ENCODE peak calls at places on chromosome 21, in seven cellular contexts. C, U, O, W, R, X and M are unnamed samples. For H3K9me3, the result is how much of the 10 kb centered on the place peaks cover.

GRCh38 chr21:34498623-34499022 is 13.4 kb downstream of the KCNE1 start:
- DNase-seq in C (no peak), U (peak), O (no peak), W (no peak), R (no peak), X (no peak), M (no peak)

GRCh38 chr21:36783612-36784383 is 84.9 kb downstream of the SIM2 start:
- DNase-seq in C (no peak), U (no peak), O (no peak), W (no peak), R (peak), X (no peak), M (no peak)

GRCh38 chr21:34830386-34831140 is 161.8 kb downstream of the CLIC6 start:
- DNase-seq in C (no peak), U (no peak), O (no peak), W (no peak), R (no peak), X (no peak), M (no peak)

GRCh38 chr21:36917487-36918158 is 48.8 kb downstream of the HLCS start:
- DNase-seq in C (no peak), U (peak), O (no peak), W (no peak), R (peak), X (no peak), M (no peak)

GRCh38 chr21:33047231-33047630 is 21.5 kb downstream of the OLIG2 start:
- DNase-seq in C (no peak), U (no peak), O (no peak), W (no peak), R (no peak), X (no peak), M (no peak)

GRCh38 chr21:33063907-33064622 is 5.9 kb upstream of the OLIG1 start:
- DNase-seq in C (no peak), U (no peak), O (no peak), W (no peak), R (no peak), X (no peak), M (no peak)

GRCh38 chr21:31317688-31318087 is 26.4 kb downstream of the TIAM1 start:
- DNase-seq in C (no peak), U (no peak), O (no peak), W (no peak), R (no peak), X (no peak), M (no peak)

GRCh38 chr21:28333455-28334108 is 659.1 kb downstream of the LTN1 start:
- DNase-seq in C (no peak), U (no peak), O (no peak), W (no peak), R (no peak), X (no peak), M (no peak)

GRCh38 chr21:17114019-17114418 is 398.8 kb upstream of the CXADR start:
- DNase-seq in C (no peak), U (no peak), O (no peak), W (no peak), R (no peak), X (no peak), M (no peak)

GRCh38 chr21:35528109-35529042 is 479.3 kb upstream of the RUNX1 start:
- DNase-seq in C (peak), U (peak), O (peak), W (peak), R (no peak), X (peak), M (peak)

GRCh38 chr21:42175110-42175710 is 43.7 kb upstream of the ABCG1 start:
- DNase-seq in C (no peak), U (no peak), O (no peak), W (no peak), R (no peak), X (no peak), M (no peak)

GRCh38 chr21:14215971-14216621 is at the start of gene RBM11:
- DNase-seq in C (peak), U (peak), O (peak), W (peak), R (peak), X (peak), M (peak)

GRCh38 chr21:29481081-29481480 is 182.4 kb downstream of the BACH1 start:
- DNase-seq in C (no peak), U (no peak), O (no peak), W (no peak), R (no peak), X (no peak), M (no peak)

GRCh38 chr21:35208810-35209517 is 159.9 kb upstream of the RUNX1 start:
- DNase-seq in C (no peak), U (no peak), O (no peak), W (no peak), R (peak), X (no peak), M (no peak)

GRCh38 chr21:14263879-14264278 is 47.9 kb downstream of the RBM11 start:
- DNase-seq in C (no peak), U (no peak), O (no peak), W (no peak), R (no peak), X (no peak), M (no peak)

GRCh38 chr21:36661511-36662309 is 37.2 kb upstream of the SIM2 start:
- DNase-seq in C (peak), U (peak), O (no peak), W (no peak), R (peak), X (no peak), M (no peak)

GRCh38 chr21:35127851-35128250 is 78.7 kb upstream of the RUNX1 start:
- DNase-seq in C (no peak), U (no peak), O (no peak), W (no peak), R (no peak), X (no peak), M (no peak)

GRCh38 chr21:27519357-27519756 is 552.5 kb upstream of the ADAMTS5 start:
- DNase-seq in C (no peak), U (no peak), O (no peak), W (no peak), R (no peak), X (no peak), M (no peak)

GRCh38 chr21:35779690-35780570 is 280.4 kb downstream of the SETD4 start:
- DNase-seq in C (no peak), U (peak), O (no peak), W (no peak), R (no peak), X (no peak), M (no peak)

GRCh38 chr21:33266784-33267135 is 593 bp downstream of the IL10RB start:
- DNase-seq in C (peak), U (no peak), O (peak), W (no peak), R (no peak), X (peak), M (peak)

GRCh38 chr21:25283720-25284119 is 323.6 kb downstream of the MRPL39 start:
- DNase-seq in C (no peak), U (no peak), O (no peak), W (no peak), R (no peak), X (peak), M (no peak)

GRCh38 chr21:14677639-14678179 is 131.6 kb upstream of the SAMSN1 start:
- DNase-seq in C (no peak), U (no peak), O (no peak), W (no peak), R (no peak), X (no peak), M (no peak)

GRCh38 chr21:36709030-36709867 is 10.3 kb downstream of the SIM2 start:
- DNase-seq in C (no peak), U (no peak), O (no peak), W (no peak), R (no peak), X (no peak), M (no peak)

GRCh38 chr21:45602106-45602505 is 41.4 kb upstream of the PCBP3 start:
- DNase-seq in C (no peak), U (no peak), O (no peak), W (no peak), R (no peak), X (no peak), M (no peak)
- H3K9me3 ChIP-seq in C (under half), U (under half), O (under half), W (under half), R (under half), X (under half), M (under half)

GRCh38 chr21:26444646-26445045 is 128.4 kb downstream of the CYYR1 start:
- DNase-seq in C (no peak), U (no peak), O (no peak), W (no peak), R (no peak), X (no peak), M (no peak)

GRCh38 chr21:26445440-26445839 is 127.6 kb downstream of the CYYR1 start:
- DNase-seq in C (no peak), U (no peak), O (no peak), W (no peak), R (no peak), X (no peak), M (no peak)

GRCh38 chr21:26443291-26443690 is 129.8 kb downstream of the CYYR1 start:
- DNase-seq in C (no peak), U (no peak), O (no peak), W (no peak), R (no peak), X (no peak), M (no peak)

GRCh38 chr21:26441081-26441610 is 131.9 kb downstream of the CYYR1 start:
- DNase-seq in C (no peak), U (no peak), O (no peak), W (no peak), R (no peak), X (no peak), M (no peak)

DNA sequence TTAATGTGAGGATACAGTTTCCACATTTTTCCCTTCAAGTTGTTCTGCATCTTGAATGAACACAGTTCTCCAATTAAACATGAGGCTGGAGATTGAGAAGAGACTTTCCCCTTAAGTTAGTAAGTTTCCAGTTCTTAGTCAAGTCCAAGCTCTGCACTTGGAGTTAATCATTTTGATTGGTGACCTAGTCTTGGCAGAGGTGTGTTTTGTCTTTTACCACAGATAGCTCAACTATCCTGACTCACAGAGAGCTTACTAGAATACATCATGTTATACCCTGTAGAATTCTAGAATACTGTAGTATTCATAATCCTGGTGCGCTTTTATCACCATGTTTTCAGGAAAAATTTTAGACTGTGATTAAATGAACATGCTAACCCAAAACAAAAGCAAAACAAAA is 129.2 kb downstream of the CYYR1 start:
- DNase-seq in C (no peak), U (no peak), O (no peak), W (no peak), R (no peak), X (no peak), M (no peak)
- H3K9me3 ChIP-seq in C (under half), U (under half), O (under half), W (under half), R (under half), X (under half), M (under half)

GRCh38 chr21:22880573-22880972 is 1882.4 kb downstream of the NCAM2 start:
- DNase-seq in C (no peak), U (no peak), O (no peak), W (no peak), R (no peak), X (no peak), M (no peak)
- H3K9me3 ChIP-seq in C (under half), U (under half), O (under half), W (under half), R (under half), X (under half), M (under half)

GRCh38 chr21:43203523-43204080 is 34.8 kb downstream of the CRYAA start:
- DNase-seq in C (no peak), U (no peak), O (no peak), W (no peak), R (no peak), X (no peak), M (no peak)
- H3K9me3 ChIP-seq in C (under half), U (under half), O (under half), W (under half), R (under half), X (under half), M (under half)

DNA sequence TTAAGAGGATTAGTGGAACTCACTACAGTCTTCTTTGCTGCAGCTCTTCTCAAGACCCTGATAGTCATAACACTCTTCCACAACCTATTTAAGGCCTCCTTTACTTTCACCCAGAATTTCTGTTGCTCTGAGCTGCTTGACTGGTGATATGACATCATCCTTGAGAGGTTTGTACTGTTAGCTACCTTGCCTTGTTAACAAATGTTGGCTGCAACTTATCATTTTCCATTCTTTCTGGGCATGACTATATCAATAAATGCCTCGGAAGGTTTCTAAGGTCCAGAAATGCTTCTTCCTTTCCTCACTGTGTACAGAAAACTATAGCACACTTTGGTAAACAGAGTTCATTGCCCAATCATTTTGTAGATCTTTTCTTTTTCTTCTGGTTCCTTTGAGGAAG is 1292.2 kb upstream of the TMPRSS15 start:
- DNase-seq in C (no peak), U (no peak), O (no peak), W (no peak), R (no peak), X (no peak), M (no peak)
- H3K9me3 ChIP-seq in C (under half), U (under half), O (under half), W (under half), R (under half), X (under half), M (under half)

GRCh38 chr21:38219049-38219628 is 37.7 kb upstream of the KCNJ15 start:
- DNase-seq in C (peak), U (peak), O (peak), W (peak), R (peak), X (peak), M (peak)
- H3K9me3 ChIP-seq in C (under half), U (under half), O (under half), W (under half), R (under half), X (under half), M (under half)

DNA sequence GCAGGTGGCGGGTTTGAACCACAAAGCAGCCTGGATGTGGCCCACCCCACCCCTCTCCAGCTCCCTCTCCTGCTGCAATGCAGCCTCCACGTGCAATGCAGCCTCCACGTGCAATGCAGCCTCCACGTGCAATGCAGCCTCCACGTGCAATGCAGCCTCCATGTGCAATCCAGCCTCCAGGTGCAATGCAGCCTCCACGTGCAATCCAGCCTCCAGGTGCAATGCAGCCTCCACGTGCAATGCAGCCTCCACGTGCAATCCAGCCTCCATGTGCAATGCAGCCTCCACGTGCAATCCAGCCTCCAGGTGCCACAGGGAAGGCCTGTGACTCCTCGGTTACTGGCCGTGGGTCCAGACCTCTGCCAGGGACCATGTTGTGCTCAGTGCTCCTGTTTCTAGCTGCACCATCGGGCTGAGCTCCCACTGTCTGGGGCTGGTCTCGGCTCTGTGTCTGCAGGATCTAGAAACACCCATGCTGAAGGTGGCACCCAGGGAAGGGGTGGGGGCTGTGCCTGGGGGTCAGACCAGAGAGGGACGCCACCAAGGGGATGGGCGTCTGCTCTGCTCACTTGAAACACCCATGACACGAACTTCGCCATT is 11.9 kb upstream of the LRRC3 start:
- DNase-seq in C (no peak), U (no peak), O (peak), W (no peak), R (no peak), X (no peak), M (no peak)
- H3K9me3 ChIP-seq in C (under half), U (under half), O (under half), W (under half), R (under half), X (under half), M (under half)

DNA sequence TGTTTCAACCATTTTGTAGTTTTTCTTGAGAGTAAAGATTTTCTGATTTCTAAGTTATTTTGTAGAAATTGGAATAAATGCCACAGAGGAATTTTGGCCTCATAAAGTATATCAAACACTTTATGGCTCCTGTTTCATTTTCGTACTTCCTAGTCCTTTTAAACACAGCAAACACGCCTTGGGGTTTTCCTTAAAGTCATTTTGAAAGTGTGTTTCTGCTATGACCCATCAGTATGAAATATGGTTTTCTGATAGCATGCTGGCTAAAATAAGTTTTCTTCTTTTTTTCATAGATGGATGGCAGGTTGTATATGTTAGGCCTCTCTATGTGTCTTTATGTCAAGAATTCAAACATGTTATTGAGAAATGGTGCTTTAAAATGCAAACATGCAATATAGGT is 940.1 kb upstream of the TMPRSS15 start:
- DNase-seq in C (no peak), U (no peak), O (no peak), W (no peak), R (no peak), X (no peak), M (no peak)
- H3K9me3 ChIP-seq in C (under half), U (under half), O (under half), W (under half), R (under half), X (under half), M (under half)